ENCODE peak calls at places on chromosomes 11 and 22, in four cellular contexts. U is fibroblast of lung, P is neuronal stem cell, Z is WERI-Rb-1. E is an unnamed sample. For H3K36me3, the result is how much of the 10 kb centered on the place peaks cover.

GRCh38 chr11:70073881-70074371 is 4.2 kb upstream of the ANO1 start:
- DNase-seq in U (no peak), P (no peak), Z (peak), E (no peak)

GRCh38 chr11:84993386-84993785 is 633.8 kb downstream of the DLG2 start:
- DNase-seq in U (no peak), P (no peak), Z (peak), E (no peak)

GRCh38 chr11:121575250-121575962 is 122.6 kb upstream of the SORL1-AS1 start:
- DNase-seq in U (peak), P (no peak), Z (peak), E (no peak)

GRCh38 chr11:122690801-122691649 is 35.5 kb downstream of the UBASH3B start:
- DNase-seq in U (peak), P (no peak), Z (no peak), E (peak)

GRCh38 chr11:15118431-15118830 is 3.7 kb downstream of the INSC start:
- DNase-seq in U (no peak), P (no peak), Z (no peak), E (no peak)

GRCh38 chr11:47908198-47908597 is 60.0 kb upstream of the NUP160 start:
- DNase-seq in U (no peak), P (no peak), Z (no peak), E (peak)

GRCh38 chr11:122163420-122163819 is 47.4 kb upstream of the BLID start:
- DNase-seq in U (no peak), P (no peak), Z (no peak), E (no peak)

GRCh38 chr11:125952973-125953372 is 7.1 kb downstream of the VSIG10L2 start:
- DNase-seq in U (peak), P (no peak), Z (no peak), E (no peak)

GRCh38 chr11:33027846-33028536 is 11.4 kb upstream of the TCP11L1 start:
- DNase-seq in U (no peak), P (no peak), Z (no peak), E (no peak)

GRCh38 chr11:78651136-78651775 is 76.6 kb upstream of the NARS2 start:
- DNase-seq in U (peak), P (no peak), Z (no peak), E (no peak)

DNA sequence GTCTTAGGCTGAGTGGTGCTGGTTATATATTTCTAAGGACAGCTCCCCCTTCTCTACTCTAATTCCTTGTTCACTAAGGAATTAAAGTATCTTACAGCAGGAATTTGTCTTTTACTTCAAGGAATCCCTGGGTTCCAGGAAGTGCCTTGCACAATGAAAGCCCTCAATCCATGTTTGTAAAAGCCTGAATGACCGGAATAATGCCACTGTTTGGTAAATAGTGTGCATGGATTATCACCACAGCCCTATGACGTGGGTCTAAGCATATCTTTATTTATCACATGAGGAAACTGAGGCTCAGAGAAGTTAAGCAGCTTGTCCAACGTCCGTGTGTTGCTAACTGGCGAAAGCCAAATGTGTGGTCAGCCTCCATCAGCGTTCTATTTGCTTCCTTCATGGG is 135.7 kb upstream of the NAV2 start:
- DNase-seq in U (no peak), P (no peak), Z (no peak), E (no peak)
- H3K4me3 ChIP-seq in U (no peak), P (no peak), Z (no peak), E (no peak)

GRCh38 chr11:28837599-28837998 is 729.4 kb downstream of the METTL15 start:
- DNase-seq in U (no peak), P (no peak), Z (no peak), E (no peak)
- H3K27ac ChIP-seq in U (peak), P (no peak), Z (no peak), E (no peak)

DNA sequence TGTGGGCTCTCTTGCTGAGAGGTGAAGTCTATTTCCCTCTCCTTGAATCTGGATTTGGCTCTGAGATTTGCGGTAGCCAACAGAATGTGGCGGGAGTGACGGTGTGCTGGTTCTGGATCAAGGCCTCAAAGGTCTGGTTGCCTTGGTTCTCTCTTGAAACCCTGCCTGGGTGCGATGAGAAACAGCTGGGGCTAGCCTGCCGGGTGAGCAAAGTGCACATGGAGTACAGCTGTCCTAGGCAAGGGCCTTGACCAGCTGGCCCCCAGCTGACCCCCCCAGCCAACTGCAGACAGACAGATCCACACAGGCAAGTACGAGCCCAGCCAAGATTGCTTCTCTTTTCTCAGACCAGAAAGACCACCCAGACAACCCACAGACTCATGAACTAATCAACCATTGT is 10.8 kb downstream of the SUN2 start:
- DNase-seq in U (peak), P (no peak), Z (no peak), E (no peak)
- H3K36me3 ChIP-seq in U (under half), P (half or more), Z (half or more), E (half or more)

DNA sequence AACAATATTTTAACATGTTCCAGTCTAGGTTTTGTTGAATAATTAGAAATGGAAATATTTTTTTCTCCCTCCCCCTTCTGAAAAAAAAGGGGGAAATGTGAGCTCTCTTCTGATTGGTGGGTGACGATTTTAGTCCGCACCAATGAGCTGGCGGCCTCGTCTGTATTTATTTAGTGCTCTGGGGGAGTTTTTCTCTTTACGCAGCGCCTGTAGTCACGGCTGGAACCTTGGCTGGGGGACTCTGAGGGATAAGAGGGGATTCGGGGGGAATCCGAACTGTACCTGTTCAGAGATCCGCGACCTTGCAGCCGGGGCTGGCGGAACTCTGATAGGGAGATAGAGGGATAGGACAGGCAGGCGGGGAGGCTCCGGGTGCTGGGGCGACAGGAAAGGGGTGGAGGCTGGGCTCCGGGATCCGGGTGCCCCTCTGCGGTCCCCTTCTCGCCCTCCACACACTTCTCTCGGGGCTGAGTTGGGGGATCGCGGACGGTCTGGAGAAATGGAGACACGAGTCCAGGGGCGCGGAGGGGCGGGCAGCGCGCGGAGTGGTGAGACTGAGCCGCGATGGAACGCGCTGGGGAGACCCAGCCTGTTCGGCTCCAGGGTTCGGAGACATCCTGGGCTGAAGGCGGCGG is 99.7 kb upstream of the HSD17B12 start:
- DNase-seq in U (peak), P (no peak), Z (no peak), E (no peak)
- H3K4me3 ChIP-seq in U (peak), P (peak), Z (peak), E (no peak)

DNA sequence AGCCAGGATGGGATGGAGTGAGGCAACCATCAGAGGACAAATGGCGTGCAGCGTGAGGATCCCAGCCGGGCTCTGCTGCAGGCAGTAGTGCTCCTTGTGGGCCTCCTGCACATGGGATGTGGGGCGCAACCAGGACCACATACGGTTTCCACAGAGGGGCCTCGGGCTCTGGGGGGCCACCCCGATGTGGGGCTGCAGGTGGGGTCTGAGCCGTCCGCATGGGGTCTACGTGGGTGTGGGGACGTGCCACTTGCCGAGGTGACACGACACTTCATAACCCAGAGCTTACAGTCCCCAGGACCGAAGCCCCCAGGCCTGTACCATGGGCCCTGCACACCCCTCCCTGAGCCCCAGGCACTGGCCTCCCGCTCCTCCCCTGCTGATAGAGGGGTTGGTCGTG is 10.8 kb downstream of the TTLL8 start:
- DNase-seq in U (no peak), P (no peak), Z (no peak), E (no peak)
- H3K27ac ChIP-seq in U (no peak), P (no peak), Z (no peak), E (no peak)

GRCh38 chr11:59584294-59584693 is 31.3 kb downstream of the OSBP start:
- DNase-seq in U (no peak), P (no peak), Z (no peak), E (no peak)
- H3K36me3 ChIP-seq in U (under half), P (half or more), Z (half or more), E (half or more)

GRCh38 chr11:128688896-128689546 is 4.9 kb upstream of the FLI1 start:
- DNase-seq in U (no peak), P (no peak), Z (no peak), E (no peak)
- H3K4me3 ChIP-seq in U (no peak), P (no peak), Z (no peak), E (no peak)

GRCh38 chr11:8227156-8228152 is 36.2 kb downstream of the LMO1 start:
- DNase-seq in U (no peak), P (no peak), Z (no peak), E (no peak)
- H3K27ac ChIP-seq in U (no peak), P (no peak), Z (peak), E (no peak)

GRCh38 chr22:31090217-31091085 is 9.3 kb downstream of the SMTN start:
- DNase-seq in U (no peak), P (no peak), Z (no peak), E (no peak)
- H3K36me3 ChIP-seq in U (half or more), P (half or more), Z (under half), E (under half)